ENCODE peak calls at places on chromosomes 6 and 20, in ten cellular contexts. One of them, this sample, is unnamed.
A peak's percentile ranks its signal among the peaks of the same experiment; 100 is the strongest.

GRCh38 chr20:10090588-10091166 is 55.9 kb downstream of the ANKEF1 start:
- DNase-seq in right lobe of liver: peak; percentile 37
- DNase-seq in lung: peak; percentile 35
- DNase-seq in HCT116: peak; percentile 38
- DNase-seq in brain microvascular endothelial cell: peak; percentile 44
- DNase-seq in pancreas: no peak
- DNase-seq in cardiac muscle cell: peak; percentile 73
- DNase-seq in endothelial cell of umbilical vein: peak; percentile 67
- DNase-seq in tibial nerve: no peak
- DNase-seq in uterus: peak; percentile 25
- DNase-seq in this sample: no peak

GRCh38 chr6:79512014-79512413 is 25.2 kb downstream of the LCA5 start:
- DNase-seq in pancreas: no peak
- DNase-seq in cardiac muscle cell: no peak
- DNase-seq in tibial nerve: no peak
- DNase-seq in HCT116: no peak
- DNase-seq in right lobe of liver: no peak
- DNase-seq in brain microvascular endothelial cell: no peak
- DNase-seq in lung: no peak
- DNase-seq in uterus: no peak
- DNase-seq in endothelial cell of umbilical vein: no peak
- DNase-seq in this sample: no peak

GRCh38 chr20:53737404-53738038 is 143.9 kb upstream of the ZNF217 start:
- DNase-seq in brain microvascular endothelial cell: no peak
- DNase-seq in HCT116: no peak
- DNase-seq in pancreas: no peak
- DNase-seq in lung: no peak
- DNase-seq in tibial nerve: no peak
- DNase-seq in endothelial cell of umbilical vein: peak; percentile 13
- DNase-seq in uterus: no peak
- DNase-seq in cardiac muscle cell: no peak
- DNase-seq in right lobe of liver: no peak
- DNase-seq in this sample: no peak

GRCh38 chr20:23130622-23130916 is 44.4 kb upstream of the CD93 start:
- DNase-seq in uterus: no peak
- DNase-seq in lung: no peak
- DNase-seq in brain microvascular endothelial cell: no peak
- DNase-seq in pancreas: no peak
- DNase-seq in right lobe of liver: no peak
- DNase-seq in endothelial cell of umbilical vein: no peak
- DNase-seq in cardiac muscle cell: no peak
- DNase-seq in tibial nerve: no peak
- DNase-seq in HCT116: no peak
- DNase-seq in this sample: peak; percentile 52

GRCh38 chr6:146358341-146359046 is 185.1 kb upstream of the RAB32 start:
- DNase-seq in right lobe of liver: no peak
- DNase-seq in cardiac muscle cell: peak; percentile 8
- DNase-seq in lung: no peak
- DNase-seq in endothelial cell of umbilical vein: peak; percentile 48
- DNase-seq in brain microvascular endothelial cell: peak; percentile 85
- DNase-seq in uterus: no peak
- DNase-seq in HCT116: no peak
- DNase-seq in tibial nerve: no peak
- DNase-seq in pancreas: no peak
- DNase-seq in this sample: no peak

GRCh38 chr6:145206247-145206907 is 528.9 kb downstream of the EPM2A start:
- DNase-seq in cardiac muscle cell: no peak
- DNase-seq in uterus: no peak
- DNase-seq in lung: no peak
- DNase-seq in HCT116: no peak
- DNase-seq in endothelial cell of umbilical vein: no peak
- DNase-seq in brain microvascular endothelial cell: peak; percentile 51
- DNase-seq in right lobe of liver: no peak
- DNase-seq in tibial nerve: no peak
- DNase-seq in pancreas: no peak
- DNase-seq in this sample: no peak

GRCh38 chr20:10065154-10065833 is 30.5 kb downstream of the ANKEF1 start:
- DNase-seq in endothelial cell of umbilical vein: no peak
- DNase-seq in uterus: no peak
- DNase-seq in right lobe of liver: no peak
- DNase-seq in tibial nerve: no peak
- DNase-seq in brain microvascular endothelial cell: no peak
- DNase-seq in lung: no peak
- DNase-seq in HCT116: no peak
- DNase-seq in cardiac muscle cell: no peak
- DNase-seq in pancreas: no peak
- DNase-seq in this sample: no peak

GRCh38 chr6:149990672-149991402 is 27.1 kb downstream of the ULBP1 start:
- DNase-seq in HCT116: no peak
- DNase-seq in cardiac muscle cell: peak; percentile 37
- DNase-seq in right lobe of liver: no peak
- DNase-seq in uterus: no peak
- DNase-seq in tibial nerve: no peak
- DNase-seq in endothelial cell of umbilical vein: no peak
- DNase-seq in brain microvascular endothelial cell: no peak
- DNase-seq in lung: no peak
- DNase-seq in pancreas: no peak
- DNase-seq in this sample: no peak

GRCh38 chr6:36349240-36349639 is 12.6 kb upstream of the BNIP5 start:
- DNase-seq in tibial nerve: no peak
- DNase-seq in brain microvascular endothelial cell: no peak
- DNase-seq in endothelial cell of umbilical vein: no peak
- DNase-seq in cardiac muscle cell: no peak
- DNase-seq in uterus: no peak
- DNase-seq in right lobe of liver: peak; percentile 59
- DNase-seq in lung: no peak
- DNase-seq in HCT116: no peak
- DNase-seq in pancreas: no peak
- DNase-seq in this sample: no peak

GRCh38 chr6:75213732-75214131 is 7.9 kb upstream of the COL12A1 start:
- DNase-seq in endothelial cell of umbilical vein: no peak
- DNase-seq in pancreas: no peak
- DNase-seq in uterus: no peak
- DNase-seq in HCT116: no peak
- DNase-seq in tibial nerve: no peak
- DNase-seq in right lobe of liver: no peak
- DNase-seq in cardiac muscle cell: no peak
- DNase-seq in lung: no peak
- DNase-seq in brain microvascular endothelial cell: no peak
- DNase-seq in this sample: no peak
- TF ChIP-seq CTCF in endothelial cell of umbilical vein: no peak
- TF ChIP-seq CTCF in pancreas: no peak
- TF ChIP-seq CTCF in uterus: no peak
- TF ChIP-seq CTCF in HCT116: no peak
- TF ChIP-seq CTCF in tibial nerve: no peak
- TF ChIP-seq CTCF in right lobe of liver: no peak
- TF ChIP-seq CTCF in cardiac muscle cell: no peak
- TF ChIP-seq CTCF in lung: no peak
- TF ChIP-seq CTCF in brain microvascular endothelial cell: peak; percentile 35
- TF ChIP-seq CTCF in this sample: no peak

DNA sequence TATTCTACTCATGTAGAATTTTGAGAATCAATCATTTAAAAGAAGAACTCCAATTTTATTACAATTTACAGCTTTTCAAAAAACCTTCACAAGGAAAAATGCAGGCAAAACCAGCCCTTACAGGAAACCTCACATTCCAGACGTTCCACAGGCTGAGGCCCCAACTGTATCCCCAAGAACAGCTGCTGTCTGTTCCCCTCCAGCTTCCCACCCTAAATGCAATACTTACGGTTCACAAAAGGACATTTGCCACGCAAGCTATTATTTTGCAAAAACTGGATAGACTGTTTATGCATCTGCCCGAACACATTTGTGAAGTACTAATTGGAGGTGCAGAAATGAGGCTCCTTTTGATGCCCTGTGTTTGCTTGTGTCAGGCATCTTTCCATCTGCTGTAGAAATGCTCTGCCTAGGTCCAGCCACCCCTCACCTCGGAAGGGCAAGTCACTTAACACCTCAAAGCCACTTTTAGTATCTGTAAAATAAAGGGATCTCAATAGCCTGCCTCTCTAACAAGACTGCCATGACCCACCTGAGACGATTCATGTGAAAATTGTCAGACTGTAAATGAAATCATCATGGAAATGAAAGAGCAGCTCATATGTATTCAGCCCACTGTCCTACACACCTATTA is 26.5 kb downstream of the PDE10A start:
- DNase-seq in lung: no peak
- DNase-seq in brain microvascular endothelial cell: peak; percentile 65
- DNase-seq in HCT116: no peak
- DNase-seq in tibial nerve: no peak
- DNase-seq in right lobe of liver: no peak
- DNase-seq in cardiac muscle cell: peak; percentile 43
- DNase-seq in pancreas: no peak
- DNase-seq in uterus: no peak
- DNase-seq in endothelial cell of umbilical vein: peak; percentile 64
- DNase-seq in this sample: no peak
- H3K4me3 ChIP-seq in lung: no peak overlapping the region
- H3K4me3 ChIP-seq in brain microvascular endothelial cell: no peak overlapping the region
- H3K4me3 ChIP-seq in HCT116: no peak overlapping the region
- H3K4me3 ChIP-seq in tibial nerve: no peak overlapping the region
- H3K4me3 ChIP-seq in right lobe of liver: no peak overlapping the region
- H3K4me3 ChIP-seq in cardiac muscle cell: no peak overlapping the region
- H3K4me3 ChIP-seq in pancreas: no peak overlapping the region
- H3K4me3 ChIP-seq in uterus: no peak overlapping the region
- H3K4me3 ChIP-seq in endothelial cell of umbilical vein: no peak overlapping the region
- H3K4me3 ChIP-seq in this sample: no peak overlapping the region

GRCh38 chr6:159007510-159007909 is 7.5 kb upstream of the RSPH3 start:
- DNase-seq in brain microvascular endothelial cell: no peak
- DNase-seq in endothelial cell of umbilical vein: no peak
- DNase-seq in HCT116: no peak
- DNase-seq in cardiac muscle cell: no peak
- DNase-seq in lung: no peak
- DNase-seq in pancreas: no peak
- DNase-seq in uterus: no peak
- DNase-seq in tibial nerve: no peak
- DNase-seq in right lobe of liver: no peak
- DNase-seq in this sample: no peak

GRCh38 chr6:159008656-159009288 is 8.8 kb upstream of the RSPH3 start:
- DNase-seq in endothelial cell of umbilical vein: peak; percentile 30
- DNase-seq in brain microvascular endothelial cell: no peak
- DNase-seq in cardiac muscle cell: peak; percentile 49
- DNase-seq in lung: no peak
- DNase-seq in HCT116: no peak
- DNase-seq in right lobe of liver: no peak
- DNase-seq in uterus: no peak
- DNase-seq in tibial nerve: no peak
- DNase-seq in pancreas: no peak
- DNase-seq in this sample: no peak

GRCh38 chr6:159014406-159014805 is 14.4 kb upstream of the RSPH3 start:
- DNase-seq in cardiac muscle cell: no peak
- DNase-seq in uterus: no peak
- DNase-seq in pancreas: no peak
- DNase-seq in brain microvascular endothelial cell: no peak
- DNase-seq in lung: no peak
- DNase-seq in endothelial cell of umbilical vein: no peak
- DNase-seq in right lobe of liver: no peak
- DNase-seq in HCT116: no peak
- DNase-seq in tibial nerve: no peak
- DNase-seq in this sample: no peak

GRCh38 chr6:159013229-159013628 is 13.2 kb upstream of the RSPH3 start:
- DNase-seq in uterus: no peak
- DNase-seq in endothelial cell of umbilical vein: no peak
- DNase-seq in lung: no peak
- DNase-seq in pancreas: no peak
- DNase-seq in HCT116: no peak
- DNase-seq in right lobe of liver: no peak
- DNase-seq in cardiac muscle cell: no peak
- DNase-seq in brain microvascular endothelial cell: no peak
- DNase-seq in tibial nerve: no peak
- DNase-seq in this sample: no peak

GRCh38 chr6:159012201-159012600 is 12.2 kb upstream of the RSPH3 start:
- DNase-seq in HCT116: no peak
- DNase-seq in pancreas: no peak
- DNase-seq in uterus: no peak
- DNase-seq in brain microvascular endothelial cell: peak; percentile 10
- DNase-seq in right lobe of liver: no peak
- DNase-seq in tibial nerve: no peak
- DNase-seq in cardiac muscle cell: no peak
- DNase-seq in endothelial cell of umbilical vein: no peak
- DNase-seq in lung: no peak
- DNase-seq in this sample: no peak
- H3K27ac ChIP-seq in HCT116: no peak overlapping the region
- H3K27ac ChIP-seq in pancreas: no peak overlapping the region
- H3K27ac ChIP-seq in uterus: no peak overlapping the region
- H3K27ac ChIP-seq in brain microvascular endothelial cell: no peak overlapping the region
- H3K27ac ChIP-seq in right lobe of liver: no peak overlapping the region
- H3K27ac ChIP-seq in tibial nerve: no peak overlapping the region
- H3K27ac ChIP-seq in cardiac muscle cell: no peak overlapping the region
- H3K27ac ChIP-seq in endothelial cell of umbilical vein: no peak overlapping the region
- H3K27ac ChIP-seq in lung: no peak overlapping the region
- H3K27ac ChIP-seq in this sample: no peak overlapping the region

GRCh38 chr20:51412991-51413471 is 129.5 kb downstream of the NFATC2 start:
- DNase-seq in tibial nerve: no peak
- DNase-seq in brain microvascular endothelial cell: no peak
- DNase-seq in right lobe of liver: peak; percentile 85
- DNase-seq in lung: no peak
- DNase-seq in pancreas: no peak
- DNase-seq in uterus: no peak
- DNase-seq in cardiac muscle cell: no peak
- DNase-seq in HCT116: no peak
- DNase-seq in endothelial cell of umbilical vein: peak; percentile 16
- DNase-seq in this sample: peak; percentile 69

GRCh38 chr20:51412333-51412761 is 130.2 kb downstream of the NFATC2 start:
- DNase-seq in right lobe of liver: peak; percentile 63
- DNase-seq in cardiac muscle cell: no peak
- DNase-seq in tibial nerve: no peak
- DNase-seq in brain microvascular endothelial cell: peak; percentile 53
- DNase-seq in HCT116: no peak
- DNase-seq in pancreas: no peak
- DNase-seq in lung: no peak
- DNase-seq in endothelial cell of umbilical vein: peak; percentile 69
- DNase-seq in uterus: no peak
- DNase-seq in this sample: peak; percentile 26

GRCh38 chr20:51413753-51414323 is 128.7 kb downstream of the NFATC2 start:
- DNase-seq in pancreas: no peak
- DNase-seq in brain microvascular endothelial cell: no peak
- DNase-seq in uterus: no peak
- DNase-seq in HCT116: no peak
- DNase-seq in tibial nerve: no peak
- DNase-seq in endothelial cell of umbilical vein: no peak
- DNase-seq in right lobe of liver: no peak
- DNase-seq in cardiac muscle cell: no peak
- DNase-seq in lung: no peak
- DNase-seq in this sample: no peak

GRCh38 chr20:51410586-51411325 is 131.8 kb downstream of the NFATC2 start:
- DNase-seq in HCT116: no peak
- DNase-seq in pancreas: no peak
- DNase-seq in endothelial cell of umbilical vein: no peak
- DNase-seq in cardiac muscle cell: no peak
- DNase-seq in right lobe of liver: no peak
- DNase-seq in brain microvascular endothelial cell: no peak
- DNase-seq in tibial nerve: no peak
- DNase-seq in lung: no peak
- DNase-seq in uterus: no peak
- DNase-seq in this sample: no peak

DNA sequence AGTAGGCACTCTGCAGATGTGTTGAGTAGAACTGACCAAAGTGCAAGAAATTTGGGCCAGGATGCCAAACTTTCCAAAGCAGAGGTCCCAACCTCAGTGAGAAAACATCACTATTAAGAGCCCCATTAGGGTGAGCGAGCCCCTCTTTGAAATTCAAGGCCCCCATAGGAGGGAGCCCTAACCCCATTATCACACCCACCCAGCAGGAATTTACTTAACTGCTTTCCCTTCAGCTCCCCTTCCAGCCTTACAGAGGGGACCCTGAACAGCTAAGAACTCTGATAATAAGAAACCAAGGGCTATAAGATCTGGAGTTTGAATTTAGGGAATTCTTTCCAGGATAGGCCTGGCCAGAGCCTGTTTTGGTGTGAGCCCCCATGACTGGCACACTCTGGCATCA is 130.7 kb downstream of the NFATC2 start:
- DNase-seq in lung: no peak
- DNase-seq in brain microvascular endothelial cell: no peak
- DNase-seq in right lobe of liver: no peak
- DNase-seq in pancreas: no peak
- DNase-seq in uterus: no peak
- DNase-seq in cardiac muscle cell: no peak
- DNase-seq in endothelial cell of umbilical vein: no peak
- DNase-seq in tibial nerve: no peak
- DNase-seq in HCT116: no peak
- DNase-seq in this sample: no peak
- TF ChIP-seq CTCF in lung: no peak
- TF ChIP-seq CTCF in brain microvascular endothelial cell: no peak
- TF ChIP-seq CTCF in right lobe of liver: no peak
- TF ChIP-seq CTCF in pancreas: no peak
- TF ChIP-seq CTCF in uterus: no peak
- TF ChIP-seq CTCF in cardiac muscle cell: no peak
- TF ChIP-seq CTCF in endothelial cell of umbilical vein: no peak
- TF ChIP-seq CTCF in tibial nerve: no peak
- TF ChIP-seq CTCF in HCT116: no peak
- TF ChIP-seq CTCF in this sample: no peak

This sample was measured in gastrocnemius medialis.